ENCODE peak calls at places on chromosome 9, in six cellular contexts. U, L, S, R, Z and A are unnamed samples. For H3K36me3 and H3K4me1, the result is how much of the 10 kb centered on the place peaks cover.

GRCh38 chr9:131971482-131972074 is 108.1 kb downstream of the MED27 start:
- DNase-seq in S (no peak), Z (no peak), R (no peak), U (no peak), L (no peak), A (no peak)

GRCh38 chr9:72661401-72662135 is 140.2 kb downstream of the TMC1 start:
- DNase-seq in R (no peak), L (no peak), U (no peak), Z (no peak), S (no peak), A (no peak)

GRCh38 chr9:99745085-99745484 is 76.6 kb upstream of the NR4A3 start:
- DNase-seq in S (no peak), R (no peak), Z (no peak), U (no peak), L (no peak), A (no peak)

GRCh38 chr9:109574061-109574882 is 76.2 kb upstream of the PTPN3 start:
- DNase-seq in L (peak), S (peak), R (peak), Z (no peak), U (peak), A (no peak)

GRCh38 chr9:31153250-31153840 is 1231.1 kb upstream of the ACO1 start:
- DNase-seq in L (no peak), S (no peak), R (no peak), Z (no peak), U (peak), A (no peak)

GRCh38 chr9:100379862-100380261 is 27.1 kb upstream of the TEX10 start:
- DNase-seq in S (no peak), L (peak), Z (no peak), U (no peak), R (no peak), A (no peak)

GRCh38 chr9:114166606-114167572 is 11.6 kb downstream of the COL27A1 start:
- DNase-seq in U (no peak), R (no peak), Z (no peak), S (no peak), L (no peak), A (no peak)

GRCh38 chr9:131781069-131781468 is 41.2 kb upstream of the RAPGEF1 start:
- DNase-seq in R (no peak), S (no peak), U (no peak), L (no peak), Z (no peak), A (no peak)

GRCh38 chr9:78609471-78609870 is 312.5 kb downstream of the PSAT1 start:
- DNase-seq in Z (no peak), R (no peak), S (no peak), L (no peak), U (no peak), A (no peak)

GRCh38 chr9:114282104-114282485 is 40.8 kb upstream of the ORM1 start:
- DNase-seq in S (no peak), U (no peak), R (peak), Z (peak), L (no peak), A (peak)

GRCh38 chr9:112887377-112887776 is 3.3 kb downstream of the SLC46A2 start:
- DNase-seq in L (no peak), R (no peak), U (no peak), Z (no peak), S (peak), A (no peak)

GRCh38 chr9:28758346-28758745 is 1185.1 kb upstream of the C9orf72 start:
- DNase-seq in U (no peak), Z (no peak), L (no peak), S (no peak), R (no peak), A (no peak)

GRCh38 chr9:7979591-7979990 is 180.0 kb upstream of the DMAC1 start:
- DNase-seq in U (no peak), L (no peak), S (no peak), Z (no peak), R (no peak), A (no peak)

GRCh38 chr9:106059886-106060285 is 365.5 kb downstream of the TMEM38B start:
- DNase-seq in L (no peak), U (no peak), R (no peak), S (no peak), Z (no peak), A (no peak)

GRCh38 chr9:88429595-88430430 is 41.6 kb downstream of the SPIN1 start:
- DNase-seq in U (no peak), S (no peak), R (no peak), Z (no peak), L (no peak), A (no peak)

GRCh38 chr9:113376634-113377531 is at the start of gene HDHD3:
- DNase-seq in S (peak), Z (peak), R (peak), U (peak), L (peak), A (peak)

GRCh38 chr9:116633444-116633843 is 53.7 kb upstream of the TRIM32 start:
- DNase-seq in R (no peak), U (no peak), S (no peak), L (no peak), Z (no peak), A (no peak)

GRCh38 chr9:34380511-34381315 is 4.0 kb upstream of the MYORG start:
- DNase-seq in R (peak), S (peak), U (peak), Z (peak), L (peak), A (no peak)

GRCh38 chr9:36214571-36214970 is 23.9 kb downstream of the CLTA start:
- DNase-seq in L (no peak), U (no peak), S (no peak), Z (no peak), R (no peak), A (no peak)

GRCh38 chr9:125969868-125970267 is 222.7 kb downstream of the PBX3 start:
- DNase-seq in Z (no peak), S (no peak), R (no peak), L (no peak), U (no peak), A (no peak)

GRCh38 chr9:127351182-127352166 is 45.5 kb upstream of the SLC2A8 start:
- DNase-seq in S (no peak), Z (no peak), L (no peak), U (no peak), R (no peak), A (no peak)

GRCh38 chr9:131434673-131435072 is 40.8 kb downstream of the PRRC2B start:
- DNase-seq in L (no peak), U (no peak), S (no peak), Z (no peak), R (no peak), A (no peak)

GRCh38 chr9:127803507-127804352 is 1.0 kb downstream of the FPGS start:
- DNase-seq in Z (no peak), S (no peak), L (peak), R (peak), U (peak), A (no peak)

GRCh38 chr9:96883922-96884321 is 29.6 kb upstream of the ZNF782 start:
- DNase-seq in S (no peak), R (no peak), L (no peak), Z (no peak), U (no peak), A (no peak)

DNA sequence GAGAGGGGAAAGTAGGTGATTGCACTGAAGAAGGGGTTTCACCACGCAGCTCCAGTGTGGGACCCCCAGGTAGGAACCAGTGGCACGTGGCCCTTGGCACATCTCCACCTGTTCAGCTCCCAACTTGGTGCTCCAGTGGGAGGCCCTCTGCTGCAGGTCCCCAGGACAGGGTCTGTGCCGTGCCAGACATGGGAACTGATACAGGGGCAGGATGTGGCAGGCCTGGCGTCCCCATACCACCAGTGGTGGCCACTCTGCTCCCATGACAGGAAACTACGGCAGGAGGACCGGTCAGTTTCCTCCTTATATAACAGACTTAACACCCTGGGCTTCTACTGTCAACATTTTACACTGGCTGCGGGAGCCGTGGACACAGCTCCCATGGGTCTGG is 67.3 kb downstream of the PSMB7 start:
- DNase-seq in U (no peak), Z (peak), S (no peak), L (no peak), R (no peak), A (no peak)
- H3K36me3 ChIP-seq in U (under half), Z (half or more), S (under half), L (under half), R (under half), A (half or more)

GRCh38 chr9:92717201-92718085 is 47.2 kb downstream of the BICD2 start:
- DNase-seq in U (peak), S (no peak), L (no peak), R (no peak), Z (no peak), A (no peak)
- H3K4me1 ChIP-seq in U (half or more), S (under half), L (under half), R (under half), Z (under half), A (under half)

DNA sequence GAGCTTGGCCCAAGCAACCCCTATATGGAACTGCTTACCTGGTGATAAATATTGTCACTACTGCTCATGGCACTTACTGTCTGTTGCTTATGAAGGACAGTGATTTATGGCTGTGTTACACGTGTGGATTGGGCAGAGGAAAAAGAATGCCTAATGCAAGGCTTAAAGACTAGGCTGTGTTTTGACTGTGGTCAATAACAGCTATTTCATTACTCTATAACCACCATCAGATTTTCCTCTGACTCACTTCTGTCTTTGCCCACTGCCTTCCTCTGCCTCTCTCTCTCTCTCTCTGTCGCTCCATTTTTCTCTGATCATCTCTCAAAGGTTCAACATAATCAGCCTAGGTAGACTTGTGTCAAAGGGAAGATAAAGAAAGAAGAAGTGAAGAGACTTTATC is 96.2 kb downstream of the TLR4 start:
- DNase-seq in L (no peak), S (no peak), Z (no peak), R (no peak), U (no peak), A (no peak)
- H3K36me3 ChIP-seq in L (under half), S (under half), Z (under half), R (under half), U (under half), A (under half)

GRCh38 chr9:136502940-136503550 is 20.2 kb upstream of the SEC16A start:
- DNase-seq in S (no peak), R (no peak), Z (no peak), U (no peak), L (no peak), A (no peak)
- H3K4me1 ChIP-seq in S (under half), R (under half), Z (under half), U (under half), L (under half), A (under half)

GRCh38 chr9:2231831-2232230 is 216.7 kb downstream of the SMARCA2 start:
- DNase-seq in R (no peak), S (no peak), L (no peak), U (no peak), Z (no peak), A (no peak)

GRCh38 chr9:2230362-2230761 is 215.2 kb downstream of the SMARCA2 start:
- DNase-seq in R (no peak), S (no peak), L (no peak), Z (no peak), U (peak), A (no peak)

GRCh38 chr9:2241461-2241874 is 226.3 kb downstream of the SMARCA2 start:
- DNase-seq in U (peak), R (peak), Z (peak), S (peak), L (no peak), A (no peak)

GRCh38 chr9:2234371-2234893 is 219.3 kb downstream of the SMARCA2 start:
- DNase-seq in L (no peak), S (no peak), U (no peak), Z (no peak), R (no peak), A (no peak)

DNA sequence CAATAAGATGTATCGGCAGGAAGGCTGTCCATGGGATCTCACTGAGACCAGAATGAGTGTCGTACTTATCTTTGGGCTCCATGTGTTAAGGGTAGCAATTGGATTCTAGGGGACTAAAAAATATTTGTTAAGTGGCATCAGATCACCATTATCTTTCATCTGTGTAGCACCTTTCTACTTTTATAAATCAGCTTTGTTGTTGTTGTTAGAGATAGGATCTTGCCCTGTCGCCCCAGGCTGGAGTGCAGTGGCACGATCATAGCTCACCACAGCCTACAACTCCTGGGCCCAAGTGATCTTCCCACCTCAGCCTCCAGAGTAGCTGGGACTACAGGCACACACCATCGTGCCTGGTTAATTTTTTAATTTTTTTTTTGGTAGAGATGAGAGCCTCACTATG is 220.5 kb downstream of the SMARCA2 start:
- DNase-seq in R (no peak), L (no peak), S (no peak), Z (no peak), U (no peak), A (no peak)
- H3K36me3 ChIP-seq in R (under half), L (under half), S (under half), Z (under half), U (under half), A (under half)

GRCh38 chr9:76562511-76562911 is 103.5 kb downstream of the GCNT1 start:
- DNase-seq in S (no peak), Z (no peak), R (no peak), U (peak), L (no peak), A (no peak)
- H3K4me1 ChIP-seq in S (under half), Z (under half), R (under half), U (under half), L (under half), A (under half)

DNA sequence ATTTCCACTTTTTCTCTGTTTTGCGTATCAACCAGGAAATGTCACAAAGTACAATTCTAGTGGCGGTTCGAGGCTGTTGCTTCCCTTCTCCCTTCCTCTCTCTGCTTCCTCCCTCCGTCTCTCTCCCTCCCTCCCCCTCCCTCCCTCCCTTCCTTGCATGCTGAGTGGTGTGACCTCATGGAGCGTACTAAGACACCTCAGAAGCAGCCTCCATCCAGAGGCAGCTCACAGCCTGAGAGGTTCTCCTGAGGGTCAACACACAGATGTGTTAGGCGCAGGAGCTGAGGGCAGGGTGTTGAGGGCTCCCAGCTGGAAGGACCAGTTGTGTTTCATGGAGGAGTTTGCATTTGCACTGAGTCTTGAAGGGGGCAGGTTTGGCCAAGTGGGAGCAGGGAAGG is 57.7 kb downstream of the COL5A1 start:
- DNase-seq in Z (no peak), S (no peak), L (no peak), U (no peak), R (no peak), A (no peak)
- H3K36me3 ChIP-seq in Z (under half), S (under half), L (under half), U (under half), R (under half), A (under half)

GRCh38 chr9:134204991-134205578 is 40.7 kb upstream of the RNU6ATAC start:
- DNase-seq in L (no peak), Z (no peak), R (no peak), U (no peak), S (no peak), A (peak)
- H3K4me1 ChIP-seq in L (under half), Z (under half), R (under half), U (under half), S (under half), A (under half)

GRCh38 chr9:123105490-123105889 is 72.0 kb downstream of the GPR21 start:
- DNase-seq in R (no peak), Z (no peak), L (no peak), U (no peak), S (no peak), A (no peak)
- H3K36me3 ChIP-seq in R (under half), Z (half or more), L (under half), U (under half), S (under half), A (half or more)